ENCODE peak calls at places on chromosomes 1 and 21, in four cellular contexts. One of them, this sample, is unnamed.

GRCh38 chr1:145740269-145740668 is 21.0 kb downstream of the CD160 start:
- DNase-seq in transverse colon: no peak
- DNase-seq in AG09309: peak; percentile 84
- DNase-seq in NB4: no peak
- DNase-seq in this sample: peak; percentile 74

GRCh38 chr1:190084552-190084951 is 393.1 kb downstream of the BRINP3 start:
- DNase-seq in transverse colon: no peak
- DNase-seq in AG09309: no peak
- DNase-seq in NB4: peak; percentile 33
- DNase-seq in this sample: no peak

GRCh38 chr1:55530749-55531478 is 315.8 kb upstream of the USP24 start:
- DNase-seq in transverse colon: no peak
- DNase-seq in AG09309: no peak
- DNase-seq in NB4: no peak
- DNase-seq in this sample: no peak

GRCh38 chr1:209375681-209376360 is 207.7 kb upstream of the CAMK1G start:
- DNase-seq in transverse colon: no peak
- DNase-seq in AG09309: peak; percentile 17
- DNase-seq in NB4: no peak
- DNase-seq in this sample: no peak

GRCh38 chr1:13585599-13585965 is 1.9 kb downstream of the PDPN start:
- DNase-seq in transverse colon: no peak
- DNase-seq in AG09309: no peak
- DNase-seq in NB4: no peak
- DNase-seq in this sample: no peak

GRCh38 chr1:185996211-185996610 is 262.0 kb downstream of the HMCN1 start:
- DNase-seq in transverse colon: no peak
- DNase-seq in AG09309: no peak
- DNase-seq in NB4: no peak
- DNase-seq in this sample: no peak

GRCh38 chr21:42640486-42640885 is 12.9 kb upstream of the PDE9A start:
- DNase-seq in transverse colon: peak; percentile 86
- DNase-seq in AG09309: no peak
- DNase-seq in NB4: no peak
- DNase-seq in this sample: no peak

GRCh38 chr1:218156602-218157001 is 128.5 kb upstream of the RRP15 start:
- DNase-seq in transverse colon: peak; percentile 8
- DNase-seq in AG09309: no peak
- DNase-seq in NB4: no peak
- DNase-seq in this sample: no peak

GRCh38 chr1:26537951-26538352 is 8.4 kb downstream of the RPS6KA1 start:
- DNase-seq in transverse colon: peak; percentile 60
- DNase-seq in AG09309: peak; percentile 2
- DNase-seq in NB4: peak; percentile 79
- DNase-seq in this sample: no peak

GRCh38 chr1:215556996-215557395 is 10.1 kb upstream of the KCTD3 start:
- DNase-seq in transverse colon: no peak
- DNase-seq in AG09309: no peak
- DNase-seq in NB4: no peak
- DNase-seq in this sample: no peak

GRCh38 chr1:190168893-190169292 is 308.8 kb downstream of the BRINP3 start:
- DNase-seq in transverse colon: no peak
- DNase-seq in AG09309: no peak
- DNase-seq in NB4: no peak
- DNase-seq in this sample: no peak

GRCh38 chr1:111720977-111721670 is 18.1 kb downstream of the INKA2 start:
- DNase-seq in transverse colon: no peak
- DNase-seq in AG09309: no peak
- DNase-seq in NB4: no peak
- DNase-seq in this sample: no peak

GRCh38 chr1:94324168-94324544 is 86.8 kb upstream of the ARHGAP29 start:
- DNase-seq in transverse colon: no peak
- DNase-seq in AG09309: no peak
- DNase-seq in NB4: no peak
- DNase-seq in this sample: no peak

GRCh38 chr1:237287876-237288517 is 246.0 kb downstream of the RYR2 start:
- DNase-seq in transverse colon: no peak
- DNase-seq in AG09309: no peak
- DNase-seq in NB4: no peak
- DNase-seq in this sample: no peak

GRCh38 chr1:22863766-22864165 is 108.9 kb downstream of the LACTBL1 start:
- DNase-seq in transverse colon: no peak
- DNase-seq in AG09309: no peak
- DNase-seq in NB4: no peak
- DNase-seq in this sample: no peak

GRCh38 chr21:29231781-29232548 is 66.8 kb upstream of the BACH1 start:
- DNase-seq in transverse colon: no peak
- DNase-seq in AG09309: no peak
- DNase-seq in NB4: no peak
- DNase-seq in this sample: no peak

GRCh38 chr21:37582613-37583012 is 216.0 kb downstream of the DYRK1A start:
- DNase-seq in transverse colon: no peak
- DNase-seq in AG09309: peak; percentile 17
- DNase-seq in NB4: peak; percentile 65
- DNase-seq in this sample: peak; percentile 17

GRCh38 chr1:1889090-1889750 is 1.7 kb downstream of the GNB1 start:
- DNase-seq in transverse colon: no peak
- DNase-seq in AG09309: no peak
- DNase-seq in NB4: no peak
- DNase-seq in this sample: no peak

GRCh38 chr1:43232071-43232470 is 37.7 kb upstream of the TMEM125 start:
- DNase-seq in transverse colon: no peak
- DNase-seq in AG09309: peak; percentile 23
- DNase-seq in NB4: no peak
- DNase-seq in this sample: no peak

GRCh38 chr1:115877511-115877910 is 36.6 kb upstream of the NHLH2 start:
- DNase-seq in transverse colon: no peak
- DNase-seq in AG09309: no peak
- DNase-seq in NB4: no peak
- DNase-seq in this sample: no peak

GRCh38 chr1:63487336-63488065 is 35.5 kb downstream of the ITGB3BP start:
- DNase-seq in transverse colon: no peak
- DNase-seq in AG09309: no peak
- DNase-seq in NB4: no peak
- DNase-seq in this sample: no peak

GRCh38 chr1:14521602-14522001 is 76.9 kb upstream of the KAZN start:
- DNase-seq in transverse colon: no peak
- DNase-seq in AG09309: no peak
- DNase-seq in NB4: no peak
- DNase-seq in this sample: no peak

GRCh38 chr1:48229309-48229708 is 6.8 kb downstream of the SLC5A9 start:
- DNase-seq in transverse colon: no peak
- DNase-seq in AG09309: no peak
- DNase-seq in NB4: no peak
- DNase-seq in this sample: no peak

GRCh38 chr1:68175621-68176398 is 56.5 kb downstream of the WLS start:
- DNase-seq in transverse colon: no peak
- DNase-seq in AG09309: no peak
- DNase-seq in NB4: no peak
- DNase-seq in this sample: no peak

GRCh38 chr1:6280761-6281451 is 20.0 kb upstream of the GPR153 start:
- DNase-seq in transverse colon: no peak
- DNase-seq in AG09309: no peak
- DNase-seq in NB4: peak; percentile 16
- DNase-seq in this sample: no peak

GRCh38 chr1:205963352-205963751 is 20.1 kb upstream of the SLC26A9 start:
- DNase-seq in transverse colon: no peak
- DNase-seq in AG09309: peak; percentile 62
- DNase-seq in NB4: peak; percentile 84
- DNase-seq in this sample: peak; percentile 16

GRCh38 chr1:48109390-48110009 is 112.3 kb upstream of the TRABD2B start:
- DNase-seq in transverse colon: no peak
- DNase-seq in AG09309: peak; percentile 34
- DNase-seq in NB4: peak; percentile 43
- DNase-seq in this sample: peak; percentile 14

GRCh38 chr1:156664046-156664948 is 12.9 kb downstream of the NES start:
- DNase-seq in transverse colon: no peak
- DNase-seq in AG09309: no peak
- DNase-seq in NB4: no peak
- DNase-seq in this sample: no peak

DNA sequence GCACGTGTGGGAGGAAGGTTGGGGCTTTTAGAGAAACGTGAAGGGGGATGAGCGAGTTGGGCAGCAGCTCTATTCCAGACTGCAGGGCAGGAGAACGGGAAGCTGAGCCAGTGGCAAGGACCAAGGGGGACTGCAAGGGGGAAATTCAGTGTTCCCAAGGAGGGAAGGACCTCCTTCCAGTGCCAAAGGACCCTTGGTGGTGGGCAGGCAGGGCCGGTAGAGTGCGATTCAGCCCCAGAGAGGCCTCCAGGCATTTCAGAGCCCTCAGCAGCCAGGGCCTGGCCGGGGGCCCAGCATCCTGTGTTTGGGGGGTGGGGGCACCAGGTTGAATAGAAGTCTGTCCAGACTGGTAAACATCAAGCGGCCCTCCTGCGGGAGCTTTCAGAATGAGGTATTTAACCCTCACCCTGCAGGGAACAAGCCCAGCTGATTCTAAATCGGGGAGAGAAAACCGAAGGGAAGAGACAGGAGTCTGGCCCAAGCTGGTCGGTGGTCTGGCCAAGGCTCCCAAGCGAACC is 2.3 kb downstream of the COL9A2 start:
- DNase-seq in transverse colon: no peak
- DNase-seq in AG09309: no peak
- DNase-seq in NB4: no peak
- DNase-seq in this sample: no peak
- H3K4me3 ChIP-seq in transverse colon: no peak overlapping the region
- H3K4me3 ChIP-seq in AG09309: peak overlapping the region; percentile 22
- H3K4me3 ChIP-seq in NB4: no peak overlapping the region
- H3K4me3 ChIP-seq in this sample: peak overlapping the region; percentile 36

GRCh38 chr21:34793471-34793870 is 124.7 kb downstream of the CLIC6 start:
- DNase-seq in transverse colon: no peak
- DNase-seq in AG09309: no peak
- DNase-seq in NB4: no peak
- DNase-seq in this sample: no peak
- TF ChIP-seq CTCF in transverse colon: peak; percentile 3
- TF ChIP-seq CTCF in AG09309: no peak
- TF ChIP-seq CTCF in NB4: no peak
- TF ChIP-seq CTCF in this sample: no peak

DNA sequence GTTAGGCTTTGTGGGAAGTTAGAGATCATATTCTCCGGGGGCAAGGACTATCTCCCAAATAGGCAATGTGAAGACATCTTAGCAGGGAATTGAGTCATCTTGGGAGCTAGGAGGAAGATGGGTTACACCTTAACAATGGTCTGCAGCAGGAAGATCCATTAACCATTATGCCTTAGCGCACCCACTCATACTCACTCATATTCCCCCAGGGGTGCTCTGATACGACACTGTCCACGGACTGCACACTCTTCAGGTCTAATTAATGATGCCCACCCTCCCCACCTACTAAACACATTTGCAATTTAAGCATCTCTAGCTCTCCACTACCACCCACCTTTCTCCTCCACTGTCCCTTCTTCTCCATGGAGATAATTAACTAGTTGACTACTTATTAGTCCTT is 857 bp upstream of the AK5 start:
- DNase-seq in transverse colon: no peak
- DNase-seq in AG09309: no peak
- DNase-seq in NB4: no peak
- DNase-seq in this sample: no peak
- H3K4me3 ChIP-seq in transverse colon: no peak overlapping the region
- H3K4me3 ChIP-seq in AG09309: no peak overlapping the region
- H3K4me3 ChIP-seq in NB4: no peak overlapping the region
- H3K4me3 ChIP-seq in this sample: no peak overlapping the region

DNA sequence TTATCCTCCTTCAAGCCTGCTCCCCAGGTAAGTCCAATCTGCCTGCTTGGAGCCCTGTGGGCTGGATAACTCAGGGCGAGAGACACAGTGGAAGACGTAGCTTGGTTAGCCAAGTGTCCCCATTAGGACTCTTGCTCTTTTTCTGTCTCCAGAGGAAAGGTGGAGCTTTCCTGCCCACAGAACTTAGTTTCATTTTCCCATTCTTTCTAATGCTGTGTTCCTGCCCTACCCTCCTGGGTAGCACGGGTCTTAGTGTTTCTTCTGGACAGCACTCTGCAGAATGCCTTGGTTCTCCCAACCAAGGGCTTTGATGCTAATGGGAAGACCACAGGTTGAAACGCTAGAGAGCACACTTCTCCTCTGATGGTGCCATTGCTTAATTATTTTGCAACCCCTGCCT is 92.5 kb upstream of the LRRC8D start:
- DNase-seq in transverse colon: no peak
- DNase-seq in AG09309: no peak
- DNase-seq in NB4: no peak
- DNase-seq in this sample: no peak
- TF ChIP-seq CTCF in transverse colon: no peak
- TF ChIP-seq CTCF in AG09309: no peak
- TF ChIP-seq CTCF in NB4: no peak
- TF ChIP-seq CTCF in this sample: no peak

GRCh38 chr1:109272021-109272799 is 10.7 kb downstream of the PSRC1 start:
- DNase-seq in transverse colon: peak; percentile 5
- DNase-seq in AG09309: no peak
- DNase-seq in NB4: no peak
- DNase-seq in this sample: no peak

GRCh38 chr1:109274533-109275476 is 8.1 kb downstream of the PSRC1 start:
- DNase-seq in transverse colon: peak; percentile 64
- DNase-seq in AG09309: no peak
- DNase-seq in NB4: no peak
- DNase-seq in this sample: no peak

GRCh38 chr1:109273570-109274288 is 9.2 kb downstream of the PSRC1 start:
- DNase-seq in transverse colon: no peak
- DNase-seq in AG09309: no peak
- DNase-seq in NB4: no peak
- DNase-seq in this sample: no peak

GRCh38 chr1:109271458-109271857 is 11.5 kb downstream of the PSRC1 start:
- DNase-seq in transverse colon: no peak
- DNase-seq in AG09309: no peak
- DNase-seq in NB4: no peak
- DNase-seq in this sample: no peak

GRCh38 chr1:109272831-109273547 is 10.0 kb downstream of the PSRC1 start:
- DNase-seq in transverse colon: peak; percentile 4
- DNase-seq in AG09309: no peak
- DNase-seq in NB4: no peak
- DNase-seq in this sample: no peak
- H3K4me3 ChIP-seq in transverse colon: no peak overlapping the region
- H3K4me3 ChIP-seq in AG09309: no peak overlapping the region
- H3K4me3 ChIP-seq in NB4: no peak overlapping the region
- H3K4me3 ChIP-seq in this sample: no peak overlapping the region

This sample was measured in AG04449.